ENCODE peak calls at places on chromosomes 12 and 14, in seven cellular contexts. I is GM20000; S is nephron progenitor cell; G is CD4-positive, alpha-beta T cell; K is dorsolateral prefrontal cortex; Z is foreskin fibroblast; M is testis. O is an unnamed sample.

GRCh38 chr14:23601845-23602180 is 23.2 kb upstream of the JPH4 start:
- DNase-seq in I (no peak), S (no peak), G (no peak), K (no peak), Z (no peak), M (no peak), O (no peak)

GRCh38 chr12:85016423-85016822 is 19.7 kb downstream of the TSPAN19 start:
- DNase-seq in I (no peak), S (no peak), G (no peak), K (no peak), Z (peak), M (no peak), O (no peak)

GRCh38 chr14:39847852-39848251 is 415.6 kb upstream of the FBXO33 start:
- DNase-seq in I (no peak), S (no peak), G (no peak), K (no peak), Z (no peak), M (no peak), O (no peak)

GRCh38 chr12:6442799-6443198 is 2.0 kb upstream of the CD27 start:
- DNase-seq in I (no peak), S (no peak), G (no peak), K (no peak), Z (no peak), M (no peak), O (no peak)

GRCh38 chr14:100138082-100138787 is 21.2 kb downstream of the DEGS2 start:
- DNase-seq in I (peak), S (no peak), G (no peak), K (no peak), Z (no peak), M (no peak), O (no peak)

GRCh38 chr14:103205541-103205906 is 82.3 kb downstream of the TNFAIP2 start:
- DNase-seq in I (no peak), S (no peak), G (no peak), K (no peak), Z (no peak), M (no peak), O (no peak)

GRCh38 chr12:28963554-28963953 is 185.5 kb upstream of the FAR2 start:
- DNase-seq in I (no peak), S (no peak), G (no peak), K (no peak), Z (peak), M (no peak), O (no peak)

GRCh38 chr12:124725612-124726237 is 137.9 kb downstream of the SCARB1 start:
- DNase-seq in I (no peak), S (no peak), G (no peak), K (no peak), Z (no peak), M (no peak), O (no peak)

GRCh38 chr14:50303744-50304471 is 8.1 kb downstream of the L2HGDH start:
- DNase-seq in I (no peak), S (no peak), G (no peak), K (no peak), Z (peak), M (no peak), O (no peak)

DNA sequence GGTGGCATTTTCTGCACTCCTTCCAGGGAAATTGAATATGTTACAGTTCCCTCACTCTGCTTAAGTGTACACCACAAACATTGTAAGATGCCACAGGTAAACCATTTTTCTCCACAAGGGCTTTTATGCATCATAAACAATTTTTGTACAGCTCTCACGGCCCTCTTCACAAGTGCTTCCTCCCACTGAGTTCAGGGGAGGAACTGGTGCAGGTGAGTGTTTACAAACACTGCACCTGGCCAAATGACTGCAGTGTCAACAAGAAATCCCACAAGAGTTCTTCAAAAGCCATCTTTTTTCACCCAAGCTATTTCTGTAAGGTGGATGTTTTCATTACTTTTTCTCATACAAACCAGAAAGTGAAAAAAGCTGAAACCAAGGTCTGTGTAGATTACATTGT is 973.2 kb downstream of the AACS start:
- DNase-seq in I (no peak), S (no peak), G (no peak), K (no peak), Z (no peak), M (no peak), O (no peak)
- TF ChIP-seq CTCF in I (no peak), S (no peak), G (no peak), K (no peak), Z (no peak), M (no peak), O (no peak)

DNA sequence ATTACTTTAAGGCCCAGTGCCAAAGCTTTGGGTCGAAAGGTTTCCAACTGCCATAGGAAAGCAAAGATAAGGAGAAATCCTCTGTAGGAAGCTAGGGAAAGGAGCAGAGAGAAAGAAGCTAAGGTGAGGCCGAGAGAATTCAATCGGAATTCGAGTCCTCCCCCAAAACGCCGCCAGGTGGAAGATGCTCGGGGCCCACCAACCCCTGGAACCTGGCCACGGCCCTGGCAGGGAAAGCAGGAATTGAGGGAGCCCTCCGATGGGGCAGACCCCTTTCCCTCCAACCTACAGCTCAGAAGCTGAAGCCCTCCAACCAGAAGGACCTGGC is 498 bp downstream of the GMFB start:
- DNase-seq in I (no peak), S (no peak), G (peak), K (no peak), Z (no peak), M (no peak), O (no peak)
- TF ChIP-seq CTCF in I (peak), S (no peak), G (no peak), K (no peak), Z (peak), M (no peak), O (no peak)

GRCh38 chr14:53929871-53930685 is 26.5 kb downstream of the BMP4 start:
- DNase-seq in I (peak), S (peak), G (peak), K (no peak), Z (peak), M (no peak), O (no peak)
- TF ChIP-seq CTCF in I (peak), S (peak), G (peak), K (peak), Z (peak), M (peak), O (peak)

GRCh38 chr14:90272523-90272922 is 16.2 kb downstream of the PSMC1 start:
- DNase-seq in I (no peak), S (no peak), G (no peak), K (no peak), Z (no peak), M (no peak), O (no peak)
- TF ChIP-seq CTCF in I (no peak), S (no peak), G (no peak), K (no peak), Z (no peak), M (no peak), O (no peak)

DNA sequence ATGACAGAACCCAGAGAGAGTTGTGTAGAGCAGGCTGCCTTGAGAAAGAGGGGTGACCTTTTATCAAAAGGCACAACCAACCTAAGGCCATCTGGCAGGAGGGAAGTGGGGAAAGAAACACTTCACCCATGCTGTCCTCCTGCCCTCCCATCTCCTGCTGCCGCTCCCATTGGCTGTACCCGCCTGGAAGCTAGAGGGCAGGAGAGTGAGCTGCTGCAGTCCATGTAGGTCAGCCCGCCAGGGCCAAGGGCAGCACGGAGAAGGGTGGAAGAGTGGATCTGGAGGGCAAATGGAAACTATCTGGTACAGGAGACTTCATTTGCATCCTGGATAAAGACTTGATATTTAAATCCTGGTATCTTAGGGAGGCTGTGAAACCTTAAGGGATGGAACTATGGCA is 11.5 kb upstream of the CABP1 start:
- DNase-seq in I (no peak), S (peak), G (no peak), K (no peak), Z (no peak), M (peak), O (no peak)
- TF ChIP-seq CTCF in I (no peak), S (no peak), G (no peak), K (no peak), Z (no peak), M (peak), O (no peak)

GRCh38 chr14:95229749-95230148 is 72.4 kb upstream of the DICER1 start:
- DNase-seq in I (no peak), S (no peak), G (no peak), K (no peak), Z (no peak), M (no peak), O (no peak)
- TF ChIP-seq CTCF in I (no peak), S (no peak), G (no peak), K (no peak), Z (no peak), M (no peak), O (no peak)

DNA sequence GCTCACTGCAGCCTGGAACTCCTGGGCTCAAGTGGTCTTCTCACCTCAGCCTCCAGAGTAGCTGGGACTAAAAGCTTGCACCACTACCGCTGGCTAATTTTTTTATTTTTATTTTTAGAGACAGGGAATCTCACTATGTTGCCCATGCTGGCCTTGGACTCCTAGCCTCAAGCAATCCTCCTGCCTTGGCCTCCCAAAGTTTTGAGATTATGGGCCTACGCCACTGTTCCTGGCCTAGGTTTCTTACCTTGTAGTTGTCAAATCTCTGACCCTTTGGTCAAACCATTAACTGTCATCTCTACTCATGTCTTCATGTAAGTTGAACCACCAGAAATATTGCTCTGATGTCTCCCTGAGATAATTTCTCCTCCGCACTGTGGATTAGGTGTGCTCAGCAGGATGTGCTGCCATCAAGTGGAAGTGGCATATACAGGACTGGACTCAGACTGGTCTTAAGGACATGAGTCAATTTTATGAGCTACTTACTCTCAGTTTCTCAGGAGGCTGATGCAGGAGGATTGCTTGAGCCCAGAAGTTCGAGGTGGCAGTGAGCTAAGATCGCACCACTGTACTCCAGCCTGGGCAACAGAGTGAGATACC is 28.5 kb downstream of the ACTR6 start:
- DNase-seq in I (no peak), S (no peak), G (no peak), K (no peak), Z (peak), M (no peak), O (no peak)
- TF ChIP-seq CTCF in I (no peak), S (no peak), G (no peak), K (no peak), Z (no peak), M (no peak), O (no peak)

DNA sequence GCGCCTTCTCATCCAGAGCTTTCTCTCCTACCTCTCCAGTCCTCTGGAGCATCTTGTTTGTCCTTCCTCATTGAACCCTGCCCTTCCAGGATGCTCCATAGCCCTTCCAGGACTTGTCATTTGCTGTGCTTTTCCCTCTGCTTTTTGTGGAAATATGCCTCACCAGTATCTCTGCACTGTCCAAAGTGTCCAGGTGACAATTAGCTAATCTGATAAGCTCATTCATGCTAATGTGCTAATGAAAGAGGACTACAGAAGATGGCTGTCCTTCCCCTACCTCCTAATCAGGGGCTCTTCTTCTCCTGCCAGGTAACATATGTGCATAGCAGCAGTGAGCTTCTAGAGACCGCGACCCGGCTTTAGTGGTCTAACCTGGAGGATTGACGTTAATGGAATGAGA is 58.4 kb upstream of the OTX2 start:
- DNase-seq in I (no peak), S (no peak), G (no peak), K (no peak), Z (no peak), M (no peak), O (no peak)
- TF ChIP-seq CTCF in I (no peak), S (no peak), G (no peak), K (no peak), Z (no peak), M (no peak), O (no peak)

DNA sequence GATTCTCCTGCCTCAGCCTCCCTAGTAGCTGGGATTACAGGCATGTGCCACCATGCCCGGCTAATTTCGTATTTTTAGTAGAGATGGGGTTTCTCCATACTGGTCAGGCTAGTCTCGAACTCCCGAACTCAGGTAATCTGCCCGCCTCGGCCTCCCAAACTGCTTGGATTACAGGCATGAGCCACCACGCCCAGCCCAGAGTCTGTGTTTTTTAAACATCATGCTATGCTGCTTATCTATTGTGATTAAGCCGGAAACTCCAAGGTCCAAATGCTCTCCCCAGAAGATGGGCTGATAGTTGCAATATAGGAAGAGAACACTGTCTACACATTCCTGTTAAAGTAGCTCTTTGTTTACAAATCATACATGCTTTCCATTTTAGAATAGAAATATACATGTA is 30.5 kb upstream of the MAX start:
- DNase-seq in I (no peak), S (no peak), G (no peak), K (no peak), Z (no peak), M (no peak), O (no peak)
- TF ChIP-seq CTCF in I (no peak), S (no peak), G (no peak), K (no peak), Z (no peak), M (no peak), O (no peak)

GRCh38 chr14:26872510-26872909 is 274.7 kb upstream of the NOVA1 start:
- DNase-seq in I (no peak), S (no peak), G (no peak), K (no peak), Z (peak), M (peak), O (no peak)

GRCh38 chr14:26872930-26873470 is 275.2 kb upstream of the NOVA1 start:
- DNase-seq in I (no peak), S (no peak), G (no peak), K (no peak), Z (no peak), M (no peak), O (no peak)

GRCh38 chr14:26870722-26871121 is 272.9 kb upstream of the NOVA1 start:
- DNase-seq in I (no peak), S (no peak), G (no peak), K (no peak), Z (peak), M (no peak), O (no peak)

GRCh38 chr14:26870096-26870495 is 272.3 kb upstream of the NOVA1 start:
- DNase-seq in I (no peak), S (no peak), G (no peak), K (no peak), Z (no peak), M (no peak), O (no peak)

DNA sequence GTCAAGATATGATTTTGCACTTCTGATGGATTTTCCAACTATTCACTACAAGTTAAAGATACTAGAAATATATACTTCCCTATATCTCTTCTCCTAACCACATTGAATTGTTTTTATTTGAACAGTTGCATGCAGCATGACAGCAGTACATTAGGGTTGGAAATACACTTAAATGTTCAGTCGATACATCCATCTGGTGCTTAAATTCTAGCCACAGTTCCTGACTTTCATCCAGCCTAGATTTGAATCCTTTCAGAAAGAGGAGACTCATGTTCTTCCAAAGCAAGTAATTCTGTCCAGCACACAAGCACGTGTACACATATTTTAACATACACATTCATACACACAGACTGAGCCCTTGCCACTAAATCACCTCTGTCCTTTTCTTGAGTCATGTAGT is 275.7 kb upstream of the NOVA1 start:
- DNase-seq in I (no peak), S (no peak), G (no peak), K (no peak), Z (no peak), M (no peak), O (no peak)
- TF ChIP-seq CTCF in I (no peak), S (no peak), G (no peak), K (no peak), Z (no peak), M (no peak), O (no peak)